ENCODE peak calls at places on chromosomes 12 and 14, in eight cellular contexts. T is NCI-H82; M is stimulated activated CD4-positive, alpha-beta T cell treated with anti-CD3 and anti-CD28 coated beads, Interleukin-4, amount 100 ng/mL, for 48 hours; Q is NCI-H460; A is RCC 7860; B is RWPE1; F is activated CD8-positive, alpha-beta T cell treated with anti-CD3 and anti-CD28 coated beads for 36 hours; V is CD8-positive, alpha-beta T cell. H is an unnamed sample.
A peak's percentile ranks its signal among the peaks of the same experiment; 100 is the strongest.

GRCh38 chr12:101670007-101670671 is 27.3 kb upstream of the CHPT1 start:
- DNase-seq in T (peak; percentile 46), M (no peak), Q (peak; percentile 41), A (no peak), B (no peak), F (peak; percentile 70), V (no peak), H (no peak)

GRCh38 chr14:68972507-68973272 is 6.4 kb downstream of the ACTN1 start:
- DNase-seq in T (no peak), M (no peak), Q (no peak), A (no peak), B (no peak), F (no peak), V (no peak), H (no peak)

GRCh38 chr12:48001426-48002178 is 2.7 kb downstream of the COL2A1 start:
- DNase-seq in T (peak; percentile 84), M (no peak), Q (peak; percentile 71), A (no peak), B (peak; percentile 75), F (no peak), V (no peak), H (no peak)

GRCh38 chr12:104485651-104486341 is 29.0 kb downstream of the CHST11 start:
- DNase-seq in T (no peak), M (no peak), Q (no peak), A (no peak), B (no peak), F (peak; percentile 78), V (peak; percentile 34), H (no peak)

GRCh38 chr14:99896371-99896770 is 103.2 kb downstream of the EML1 start:
- DNase-seq in T (no peak), M (no peak), Q (no peak), A (no peak), B (no peak), F (no peak), V (no peak), H (no peak)

GRCh38 chr14:53956427-53957201 is at the start of gene BMP4:
- DNase-seq in T (peak; percentile 30), M (no peak), Q (no peak), A (no peak), B (no peak), F (peak; percentile 45), V (no peak), H (no peak)

GRCh38 chr12:88058719-88059077 is 29.5 kb upstream of the C12orf50 start:
- DNase-seq in T (no peak), M (no peak), Q (no peak), A (no peak), B (no peak), F (no peak), V (no peak), H (no peak)

GRCh38 chr12:101010881-101011280 is 199.2 kb downstream of the SLC5A8 start:
- DNase-seq in T (no peak), M (no peak), Q (no peak), A (no peak), B (no peak), F (no peak), V (no peak), H (no peak)

GRCh38 chr12:71947645-71948105 is 9.0 kb downstream of the TPH2 start:
- DNase-seq in T (peak; percentile 92), M (no peak), Q (no peak), A (no peak), B (peak; percentile 50), F (no peak), V (no peak), H (no peak)

GRCh38 chr12:64840949-64841717 is 16.7 kb downstream of the TBC1D30 start:
- DNase-seq in T (no peak), M (no peak), Q (no peak), A (no peak), B (no peak), F (no peak), V (no peak), H (no peak)

GRCh38 chr12:11840350-11840749 is 190.9 kb downstream of the ETV6 start:
- DNase-seq in T (no peak), M (no peak), Q (no peak), A (no peak), B (no peak), F (no peak), V (no peak), H (no peak)

GRCh38 chr12:110550981-110551380 is 32.1 kb downstream of the PPTC7 start:
- DNase-seq in T (no peak), M (no peak), Q (no peak), A (no peak), B (no peak), F (no peak), V (no peak), H (no peak)

GRCh38 chr12:92942905-92943304 is 13.8 kb upstream of the EEA1 start:
- DNase-seq in T (no peak), M (no peak), Q (no peak), A (no peak), B (no peak), F (no peak), V (no peak), H (no peak)

GRCh38 chr12:28793767-28794166 is 355.3 kb upstream of the FAR2 start:
- DNase-seq in T (no peak), M (no peak), Q (no peak), A (no peak), B (no peak), F (no peak), V (no peak), H (no peak)

GRCh38 chr14:69685716-69686115 is 74.3 kb downstream of the SUSD6 start:
- DNase-seq in T (no peak), M (no peak), Q (no peak), A (no peak), B (peak; percentile 55), F (peak; percentile 54), V (no peak), H (no peak)

GRCh38 chr12:39116877-39117276 is 211.5 kb upstream of the CPNE8 start:
- DNase-seq in T (peak; percentile 32), M (no peak), Q (no peak), A (no peak), B (no peak), F (no peak), V (no peak), H (no peak)

H was measured in Panc1.